ENCODE peak calls at places on chromosomes 1 and 21, in eight cellular contexts. V, E, B, G, P, I, C and O are unnamed samples.

GRCh38 chr21:15277498-15277897 is 212.7 kb upstream of the NRIP1 start:
- DNase-seq in V (no peak), E (no peak), G (no peak), C (no peak), P (no peak), I (no peak), B (no peak), O (no peak)

GRCh38 chr1:211724711-211725196 is 49.3 kb upstream of the NEK2 start:
- DNase-seq in P (no peak), V (peak), B (no peak), G (no peak), C (no peak), E (no peak), I (no peak), O (no peak)

GRCh38 chr1:19885821-19886220 is 3.6 kb downstream of the OTUD3 start:
- DNase-seq in G (no peak), P (no peak), C (no peak), B (no peak), I (no peak), E (no peak), V (peak), O (no peak)

GRCh38 chr1:227885135-227885647 is 62.5 kb downstream of the WNT9A start:
- DNase-seq in P (peak), I (no peak), G (no peak), C (no peak), V (no peak), E (peak), B (no peak), O (no peak)

GRCh38 chr1:960371-961131 is at the start of gene KLHL17:
- DNase-seq in V (peak), B (peak), G (peak), P (peak), E (no peak), C (peak), I (peak), O (peak)

GRCh38 chr21:34154878-34155277 is 81.5 kb downstream of the MRPS6 start:
- DNase-seq in P (no peak), V (no peak), C (no peak), E (no peak), B (no peak), I (no peak), G (no peak), O (no peak)

GRCh38 chr21:28738305-28738704 is 254.4 kb downstream of the LTN1 start:
- DNase-seq in G (no peak), E (no peak), V (no peak), B (no peak), I (no peak), C (no peak), P (no peak), O (no peak)

GRCh38 chr1:60559371-60559770 is 485.8 kb upstream of the C1orf87 start:
- DNase-seq in C (no peak), B (no peak), V (peak), G (no peak), E (no peak), P (no peak), I (no peak), O (no peak)

GRCh38 chr1:72117621-72118020 is 164.7 kb downstream of the NEGR1 start:
- DNase-seq in V (no peak), G (no peak), I (no peak), B (no peak), C (no peak), P (no peak), E (no peak), O (no peak)

GRCh38 chr1:57423135-57424131 is at the start of gene DAB1:
- DNase-seq in I (peak), C (peak), B (peak), P (peak), E (no peak), V (peak), G (peak), O (no peak)

GRCh38 chr1:114423455-114423854 is 87.5 kb downstream of the TRIM33 start:
- DNase-seq in C (no peak), P (no peak), G (no peak), E (no peak), B (no peak), V (no peak), I (no peak), O (no peak)

GRCh38 chr21:45735259-45736000 is 91.9 kb downstream of the PCBP3 start:
- DNase-seq in V (no peak), B (no peak), C (no peak), I (peak), G (no peak), E (no peak), P (no peak), O (no peak)

GRCh38 chr1:92482665-92483441 is 3.9 kb downstream of the GFI1 start:
- DNase-seq in B (peak), I (peak), P (peak), G (peak), E (no peak), V (no peak), C (peak), O (no peak)

GRCh38 chr1:37989381-37989930 is 366 bp downstream of the SF3A3 start:
- DNase-seq in E (peak), C (no peak), B (no peak), I (peak), V (peak), G (no peak), P (peak), O (peak)

GRCh38 chr1:169574336-169574735 is 11.9 kb downstream of the F5 start:
- DNase-seq in B (no peak), P (no peak), I (no peak), G (no peak), C (no peak), V (no peak), E (no peak), O (no peak)

GRCh38 chr1:23251812-23252211 is 34.5 kb upstream of the HTR1D start:
- DNase-seq in I (no peak), V (peak), G (no peak), E (no peak), C (no peak), B (no peak), P (no peak), O (no peak)

GRCh38 chr21:15592271-15592860 is 137.4 kb upstream of the USP25 start:
- DNase-seq in I (peak), E (no peak), G (peak), V (peak), B (no peak), P (no peak), C (no peak), O (peak)

GRCh38 chr21:34889287-34889536 is 159.9 kb downstream of the RUNX1 start:
- DNase-seq in V (peak), E (peak), I (peak), C (peak), P (peak), B (no peak), G (peak), O (peak)

GRCh38 chr1:150235436-150235851 is 468 bp downstream of the ANP32E start:
- DNase-seq in C (no peak), P (no peak), V (peak), B (no peak), E (no peak), G (no peak), I (peak), O (peak)

GRCh38 chr1:1332774-1333480 is 1.8 kb downstream of the TAS1R3 start:
- DNase-seq in E (no peak), C (no peak), P (no peak), G (no peak), V (no peak), B (no peak), I (no peak), O (peak)

GRCh38 chr1:219310181-219310728 is 136.6 kb downstream of the LYPLAL1 start:
- DNase-seq in G (no peak), B (no peak), P (no peak), V (no peak), E (no peak), I (no peak), C (no peak), O (no peak)

GRCh38 chr1:54850082-54850730 is 36.8 kb downstream of the DHCR24 start:
- DNase-seq in C (no peak), P (no peak), B (no peak), E (no peak), G (no peak), I (no peak), V (no peak), O (no peak)

GRCh38 chr21:31038376-31038775 is at the start of gene KRTAP19-8:
- DNase-seq in C (no peak), V (no peak), B (no peak), I (no peak), G (no peak), E (no peak), P (no peak), O (no peak)

GRCh38 chr1:3664700-3665375 is 12.5 kb downstream of the TP73 start:
- DNase-seq in I (no peak), V (no peak), G (no peak), E (no peak), C (peak), B (no peak), P (no peak), O (no peak)

DNA sequence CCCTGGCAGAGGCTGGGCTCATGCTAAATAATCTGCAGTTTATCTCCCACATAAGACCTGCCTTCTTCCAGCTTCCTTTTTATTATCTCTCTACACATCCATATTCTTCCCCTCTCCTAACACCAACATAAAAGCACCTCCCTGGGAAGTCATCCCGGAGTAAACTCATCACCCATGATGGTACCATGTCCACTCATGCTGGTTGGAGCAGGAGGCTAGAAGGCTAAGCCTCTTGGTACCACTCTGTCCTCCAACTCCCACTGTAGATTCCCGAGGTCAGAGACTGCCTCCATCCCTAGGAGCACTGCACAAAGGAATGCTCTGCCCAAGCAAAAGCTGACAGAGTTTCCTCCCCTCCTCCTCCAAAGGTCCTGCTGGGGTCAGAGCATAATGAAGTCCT is 4.2 kb downstream of the DENND2D start:
- DNase-seq in P (no peak), G (no peak), C (no peak), I (no peak), V (no peak), B (no peak), E (no peak), O (no peak)
- TF ChIP-seq CTCF in P (no peak), G (no peak), C (no peak), I (no peak), V (no peak), B (no peak), E (no peak), O (no peak)

DNA sequence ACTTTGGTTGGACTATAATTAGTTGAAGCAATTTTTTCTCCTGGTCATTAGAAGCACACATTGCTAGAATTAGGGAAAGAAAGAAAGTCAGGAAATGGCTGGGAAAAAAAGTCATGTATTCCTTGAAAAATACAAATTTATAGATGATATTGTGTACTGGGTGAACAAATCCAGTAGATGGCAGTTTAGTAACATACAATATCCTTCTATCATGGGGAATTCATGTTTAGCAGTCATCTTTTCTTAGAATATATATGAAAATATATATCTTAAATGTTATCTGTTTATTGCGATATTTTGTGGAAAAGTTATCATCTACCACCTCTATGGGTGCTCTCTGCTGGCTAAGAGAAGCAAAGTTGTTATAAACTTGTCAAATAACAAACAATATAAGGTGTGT is 13.1 kb upstream of the ZRANB2 start:
- DNase-seq in P (no peak), V (peak), E (no peak), I (no peak), B (no peak), G (no peak), C (no peak), O (peak)
- TF ChIP-seq CTCF in P (no peak), V (peak), E (no peak), I (peak), B (no peak), G (peak), C (no peak), O (peak)

GRCh38 chr1:234393190-234393589 is 19.9 kb downstream of the COA6 start:
- DNase-seq in C (no peak), E (no peak), P (no peak), V (no peak), G (no peak), B (no peak), I (no peak), O (no peak)
- TF ChIP-seq CTCF in C (no peak), E (no peak), P (no peak), V (no peak), G (no peak), B (peak), I (no peak), O (no peak)

GRCh38 chr1:95685091-95685490 is 451.1 kb downstream of the RWDD3 start:
- DNase-seq in C (no peak), B (no peak), V (no peak), P (no peak), G (no peak), E (no peak), I (no peak), O (no peak)

DNA sequence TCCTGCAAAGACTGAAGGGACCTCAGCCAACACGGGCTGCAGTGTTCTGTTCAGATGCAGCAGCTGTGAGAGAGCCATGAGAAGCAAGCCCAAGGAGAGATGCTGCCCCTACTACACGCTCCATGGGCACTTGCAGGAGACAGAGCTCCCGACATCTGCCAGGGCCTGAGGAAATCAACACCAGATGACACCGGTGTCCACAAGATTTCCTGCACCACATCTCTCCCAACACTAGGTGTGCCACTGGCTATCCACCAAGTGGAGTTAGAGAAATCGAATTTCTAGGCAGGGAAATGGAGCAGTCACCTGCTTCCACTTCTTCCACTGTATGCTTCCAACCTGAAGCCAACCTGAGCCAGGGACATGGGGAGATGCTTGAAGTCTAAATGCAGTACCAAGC is 445.3 kb downstream of the RWDD3 start:
- DNase-seq in P (no peak), B (no peak), E (no peak), V (no peak), G (no peak), I (no peak), C (no peak), O (peak)
- TF ChIP-seq CTCF in P (no peak), B (no peak), E (no peak), V (no peak), G (no peak), I (no peak), C (no peak), O (no peak)

DNA sequence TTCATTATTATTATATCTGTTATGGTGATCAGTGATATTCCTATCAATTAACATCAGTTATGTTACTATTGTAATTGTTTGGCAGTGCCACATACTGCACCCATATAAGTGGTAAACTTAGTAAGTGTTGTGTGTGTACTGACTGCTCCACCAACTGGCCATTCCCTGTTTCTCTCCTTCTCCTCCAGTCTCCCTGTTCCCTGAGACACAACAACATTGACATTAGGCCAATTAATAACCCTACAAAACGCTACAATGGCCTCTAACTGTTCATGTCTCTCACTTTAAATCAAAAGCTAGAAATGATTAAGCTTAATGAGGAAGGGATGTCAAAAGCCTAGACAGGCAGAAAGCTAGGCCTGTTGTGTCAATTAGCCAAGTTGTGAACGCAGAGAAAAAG is 6.6 kb upstream of the THRAP3 start:
- DNase-seq in C (no peak), B (no peak), G (no peak), V (peak), E (no peak), P (no peak), I (no peak), O (peak)
- TF ChIP-seq CTCF in C (no peak), B (no peak), G (no peak), V (peak), E (no peak), P (no peak), I (no peak), O (peak)

GRCh38 chr1:21072721-21073120 is 104.0 kb downstream of the EIF4G3 start:
- DNase-seq in C (no peak), P (no peak), B (no peak), I (no peak), G (no peak), V (peak), E (no peak), O (no peak)
- TF ChIP-seq CTCF in C (no peak), P (no peak), B (no peak), I (no peak), G (no peak), V (no peak), E (no peak), O (no peak)

DNA sequence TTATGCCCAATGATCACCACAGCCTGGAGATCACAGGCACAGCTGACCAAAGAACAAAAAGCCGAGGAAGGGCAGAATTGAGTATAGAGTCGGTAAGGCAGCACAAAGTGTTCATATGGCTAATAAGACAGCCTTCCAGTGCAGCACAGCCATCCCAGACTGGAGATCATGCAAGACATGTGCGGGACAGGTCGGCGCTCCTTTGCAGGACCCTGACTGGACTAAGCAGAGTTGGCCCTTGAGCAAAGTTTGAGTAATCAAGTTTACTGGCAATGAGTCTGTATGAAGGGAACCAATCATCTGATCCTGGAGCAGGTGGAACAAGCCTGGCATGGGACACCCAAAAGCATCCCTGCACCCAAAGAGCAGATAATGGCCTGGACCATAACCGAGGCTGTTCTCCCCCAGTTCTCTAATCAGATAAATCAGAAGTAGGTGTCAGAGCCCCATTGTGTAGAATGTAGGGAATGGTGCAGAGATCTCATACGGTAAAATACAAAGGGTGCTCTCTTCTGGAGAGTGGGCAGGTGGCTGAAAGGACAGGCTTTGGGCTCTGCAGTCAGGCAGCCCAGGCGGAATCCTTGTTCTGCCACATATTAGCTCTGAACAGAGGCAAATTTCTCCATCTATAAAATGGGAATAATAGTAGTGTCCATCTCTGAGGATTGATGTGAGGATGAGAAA is 10.7 kb upstream of the DNASE2B start:
- DNase-seq in V (no peak), C (peak), E (no peak), P (no peak), G (no peak), I (no peak), B (no peak), O (no peak)
- TF ChIP-seq CTCF in V (no peak), C (peak), E (no peak), P (no peak), G (no peak), I (no peak), B (no peak), O (no peak)

GRCh38 chr1:207876129-207876528 is 34.8 kb downstream of the CD34 start:
- DNase-seq in E (no peak), C (peak), I (no peak), G (no peak), V (no peak), B (no peak), P (no peak), O (no peak)
- TF ChIP-seq CTCF in E (no peak), C (no peak), I (peak), G (no peak), V (peak), B (peak), P (no peak), O (no peak)

GRCh38 chr1:228958741-228959140 is 223.5 kb downstream of the RHOU start:
- DNase-seq in E (no peak), P (no peak), C (no peak), B (no peak), I (no peak), G (no peak), V (no peak), O (no peak)
- TF ChIP-seq CTCF in E (no peak), P (no peak), C (no peak), B (no peak), I (no peak), G (no peak), V (no peak), O (no peak)